ENCODE peak calls at places on chromosomes 1 and 21, in six cellular contexts. L is T-helper 17 cell; T is posterior vena cava; I is AG08395; Z is activated naive CD4-positive, alpha-beta T cell treated with anti-CD3 and anti-CD28 coated beads, Interleukin-2, amount 50 U/mL, for 16 hours; W is M059J. F is an unnamed sample.

GRCh38 chr1:34694383-34694782 is 60.5 kb upstream of the GJB5 start:
- DNase-seq in T (no peak), I (no peak), W (no peak), L (no peak), Z (no peak), F (no peak)

GRCh38 chr1:225653463-225654276 is 747 bp upstream of the ENAH start:
- DNase-seq in Z (peak), W (peak), T (peak), L (no peak), I (peak), F (peak)

GRCh38 chr1:89538361-89538760 is 13.7 kb downstream of the LRRC8B start:
- DNase-seq in Z (no peak), W (no peak), I (no peak), L (no peak), T (no peak), F (no peak)

GRCh38 chr1:5890346-5891106 is 101.7 kb downstream of the NPHP4 start:
- DNase-seq in W (no peak), T (no peak), L (no peak), Z (no peak), I (no peak), F (no peak)

GRCh38 chr1:26239936-26240335 is 5.9 kb downstream of the CEP85 start:
- DNase-seq in W (peak), Z (no peak), L (no peak), T (no peak), I (peak), F (no peak)

GRCh38 chr21:45506241-45506817 is 35.9 kb downstream of the SLC19A1 start:
- DNase-seq in Z (no peak), L (no peak), W (no peak), T (peak), I (no peak), F (peak)

GRCh38 chr1:205748398-205749093 is 1.4 kb downstream of the NUCKS1 start:
- DNase-seq in W (peak), T (no peak), Z (peak), L (no peak), I (peak), F (no peak)

GRCh38 chr1:35836734-35837133 is 28.9 kb downstream of the AGO4 start:
- DNase-seq in L (no peak), W (no peak), Z (no peak), I (no peak), T (no peak), F (no peak)

GRCh38 chr1:7424352-7424890 is 346.7 kb upstream of the VAMP3 start:
- DNase-seq in T (peak), I (no peak), Z (no peak), L (no peak), W (peak), F (no peak)

GRCh38 chr1:235090406-235091069 is 38.1 kb downstream of the TOMM20 start:
- DNase-seq in I (no peak), T (peak), W (peak), L (no peak), Z (no peak), F (no peak)

GRCh38 chr1:15423355-15424077 is 13.8 kb downstream of the EFHD2 start:
- DNase-seq in Z (no peak), L (no peak), W (no peak), I (no peak), T (no peak), F (no peak)

GRCh38 chr21:31084689-31085088 is 46.4 kb upstream of the KRTAP19-8 start:
- DNase-seq in T (no peak), L (no peak), Z (no peak), W (no peak), I (no peak), F (no peak)

GRCh38 chr1:110482662-110483307 is 31.8 kb downstream of the PROK1 start:
- DNase-seq in T (no peak), W (no peak), Z (no peak), I (no peak), L (no peak), F (peak)

GRCh38 chr1:36251794-36252481 is 27.7 kb downstream of the THRAP3 start:
- DNase-seq in T (no peak), Z (no peak), W (no peak), L (no peak), I (no peak), F (no peak)

GRCh38 chr1:176469450-176469985 is 6.5 kb downstream of the PAPPA2 start:
- DNase-seq in W (peak), L (no peak), T (no peak), Z (no peak), I (no peak), F (no peak)

GRCh38 chr1:118118469-118118868 is 66.6 kb downstream of the SPAG17 start:
- DNase-seq in T (no peak), Z (no peak), W (no peak), L (no peak), I (no peak), F (no peak)

GRCh38 chr1:26094076-26094669 is 17.5 kb upstream of the PDIK1L start:
- DNase-seq in T (no peak), I (no peak), Z (no peak), W (peak), L (no peak), F (no peak)

GRCh38 chr1:115168026-115168425 is 78.7 kb upstream of the TSPAN2 start:
- DNase-seq in T (no peak), L (no peak), W (peak), Z (no peak), I (no peak), F (no peak)

GRCh38 chr1:153538315-153538821 is 2.4 kb downstream of the S100A5 start:
- DNase-seq in T (peak), W (peak), I (peak), L (no peak), Z (no peak), F (no peak)

GRCh38 chr1:57623791-57624538 is 200.1 kb upstream of the DAB1 start:
- DNase-seq in Z (no peak), W (no peak), I (no peak), L (no peak), T (no peak), F (no peak)

F was measured in left lung.